ENCODE peak calls at places on chromosomes 1 and 21, in six cellular contexts. H is stimulated activated CD4-positive, alpha-beta T cell treated with anti-CD3 and anti-CD28 coated beads, Interleukin-2, amount 100 ng/mL, for 24 hours; G is ovary; U is HFFc6; R is left colon; N is fibroblast of the aortic adventitia. M is an unnamed sample.

GRCh38 chr1:91777196-91777595 is 108.8 kb downstream of the TGFBR3 start:
- DNase-seq in N (no peak), H (no peak), U (no peak), G (no peak), R (no peak), M (no peak)

GRCh38 chr1:94142022-94142421 is 21.1 kb upstream of the ABCA4 start:
- DNase-seq in U (peak; percentile 44), H (no peak), G (no peak), N (peak; percentile 52), R (no peak), M (no peak)

GRCh38 chr21:31283025-31283424 is 61.0 kb downstream of the TIAM1 start:
- DNase-seq in G (no peak), H (no peak), R (peak; percentile 40), U (no peak), N (peak; percentile 12), M (no peak)

GRCh38 chr1:55622071-55622470 is 406.9 kb upstream of the USP24 start:
- DNase-seq in N (no peak), G (no peak), U (no peak), H (no peak), R (no peak), M (no peak)

GRCh38 chr1:208007319-208007937 is 96.5 kb upstream of the CD34 start:
- DNase-seq in H (no peak), R (no peak), G (no peak), U (no peak), N (peak; percentile 66), M (no peak)

GRCh38 chr1:28062806-28063205 is 25.6 kb downstream of the EYA3 start:
- DNase-seq in H (peak; percentile 29), G (no peak), N (no peak), R (no peak), U (no peak), M (no peak)

GRCh38 chr1:3457910-3458621 is 3.6 kb downstream of the ARHGEF16 start:
- DNase-seq in U (no peak), N (no peak), H (no peak), R (peak; percentile 58), G (no peak), M (no peak)

GRCh38 chr21:45825209-45825602 is 156.4 kb upstream of the COL6A1 start:
- DNase-seq in R (no peak), H (peak; percentile 9), N (no peak), G (no peak), U (no peak), M (peak; percentile 51)

M was measured in RWPE2.